ENCODE peak calls at places on chromosomes 12 and 14, in five cellular contexts. G is neuronal stem cell, O is H9, T is H1, J is mesenchymal stem cell. U is an unnamed sample.

GRCh38 chr12:13093850-13094225 is 9.6 kb downstream of the GSG1 start:
- DNase-seq in G (no peak), O (no peak), T (no peak), J (no peak), U (no peak)

GRCh38 chr12:15253990-15254389 is 32.8 kb upstream of the RERG start:
- DNase-seq in G (peak), O (no peak), T (no peak), J (no peak), U (peak)

GRCh38 chr12:65630555-65630954 is 193.7 kb upstream of the HMGA2 start:
- DNase-seq in G (no peak), O (no peak), T (no peak), J (no peak), U (no peak)

GRCh38 chr12:129854591-129854990 is 49.2 kb downstream of the TMEM132D start:
- DNase-seq in G (no peak), O (no peak), T (no peak), J (no peak), U (no peak)

GRCh38 chr14:29663281-29663801 is 264.3 kb downstream of the PRKD1 start:
- DNase-seq in G (no peak), O (peak), T (no peak), J (no peak), U (no peak)

GRCh38 chr14:105086833-105087307 is 21.6 kb upstream of the GPR132 start:
- DNase-seq in G (peak), O (peak), T (peak), J (peak), U (peak)

GRCh38 chr14:30896435-30896834 is 22.1 kb downstream of the COCH start:
- DNase-seq in G (no peak), O (no peak), T (no peak), J (no peak), U (no peak)

GRCh38 chr12:33012226-33012625 is 115.6 kb upstream of the PKP2 start:
- DNase-seq in G (no peak), O (no peak), T (no peak), J (no peak), U (peak)

GRCh38 chr14:86999076-86999475 is 993.9 kb downstream of the GALC start:
- DNase-seq in G (no peak), O (no peak), T (no peak), J (no peak), U (no peak)

GRCh38 chr12:68613209-68613904 is 2.7 kb downstream of the RAP1B start:
- DNase-seq in G (no peak), O (no peak), T (no peak), J (no peak), U (no peak)

GRCh38 chr14:59698793-59699192 is 122.2 kb upstream of the CCDC175 start:
- DNase-seq in G (no peak), O (no peak), T (no peak), J (no peak), U (peak)

GRCh38 chr12:57730336-57731067 is 8.0 kb downstream of the AGAP2 start:
- DNase-seq in G (no peak), O (no peak), T (no peak), J (no peak), U (no peak)

GRCh38 chr12:130374083-130374482 is 36.4 kb downstream of the PIWIL1 start:
- DNase-seq in G (no peak), O (no peak), T (no peak), J (no peak), U (no peak)

GRCh38 chr12:48542300-48542928 is 17.0 kb downstream of the OR8S1 start:
- DNase-seq in G (peak), O (peak), T (peak), J (peak), U (no peak)

GRCh38 chr12:64404470-64405446 is 566 bp downstream of the XPOT start:
- DNase-seq in G (no peak), O (peak), T (peak), J (peak), U (peak)

GRCh38 chr14:74531467-74531866 is 37.9 kb downstream of the ISCA2 start:
- DNase-seq in G (no peak), O (peak), T (peak), J (peak), U (no peak)

GRCh38 chr14:44912041-44912869 is 49.5 kb downstream of the KLHL28 start:
- DNase-seq in G (no peak), O (no peak), T (no peak), J (no peak), U (no peak)

GRCh38 chr12:96425973-96426372 is 25.7 kb upstream of the CDK17 start:
- DNase-seq in G (no peak), O (no peak), T (no peak), J (peak), U (no peak)

GRCh38 chr12:65822732-65823480 is 1.4 kb upstream of the HMGA2 start:
- DNase-seq in G (peak), O (peak), T (peak), J (peak), U (peak)

GRCh38 chr12:12716151-12716844 is 870 bp upstream of the CDKN1B start:
- DNase-seq in G (no peak), O (no peak), T (no peak), J (peak), U (no peak)

GRCh38 chr14:101719708-101720107 is 41.8 kb upstream of the PPP2R5C start:
- DNase-seq in G (no peak), O (peak), T (no peak), J (no peak), U (no peak)

GRCh38 chr14:76957224-76957881 is 71.2 kb downstream of the IRF2BPL start:
- DNase-seq in G (no peak), O (no peak), T (no peak), J (peak), U (no peak)

GRCh38 chr12:82182601-82183000 is 175.6 kb downstream of the CCDC59 start:
- DNase-seq in G (no peak), O (no peak), T (no peak), J (no peak), U (no peak)

GRCh38 chr12:8991371-8992085 is 2.2 kb downstream of the KLRG1 start:
- DNase-seq in G (no peak), O (no peak), T (no peak), J (no peak), U (peak)

GRCh38 chr12:128077211-128077916 is 189.6 kb upstream of the TMEM132C start:
- DNase-seq in G (no peak), O (no peak), T (no peak), J (no peak), U (no peak)

DNA sequence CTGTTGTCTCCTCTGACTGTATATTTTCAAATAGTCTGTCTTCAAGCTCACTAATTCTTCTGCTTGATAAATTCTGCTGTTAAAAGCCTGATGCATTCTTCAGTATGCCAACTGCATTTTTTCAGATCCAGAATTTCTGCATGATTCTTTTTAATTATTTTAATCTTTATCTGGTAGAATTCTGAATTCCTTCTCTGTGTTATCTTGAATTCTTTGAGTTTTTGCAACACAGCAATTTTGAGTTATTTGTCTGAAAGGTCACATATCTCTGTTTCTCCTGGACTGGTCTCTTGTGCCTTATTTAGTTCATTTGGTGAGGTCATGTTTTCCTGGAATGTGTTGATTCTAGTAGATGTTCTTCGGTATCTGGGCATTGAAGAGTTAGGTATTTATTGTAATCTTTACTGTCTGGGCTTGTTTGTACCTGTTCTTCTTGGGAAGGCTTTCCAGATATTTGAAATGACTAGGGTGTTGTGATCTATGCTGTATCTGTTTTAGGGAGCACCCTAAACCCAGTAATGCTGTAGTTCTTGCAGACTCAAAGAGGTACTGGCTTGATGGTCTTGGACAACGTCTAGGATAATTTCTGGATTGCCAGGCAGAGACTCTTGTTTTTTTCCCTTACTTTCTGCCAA is 193.8 kb upstream of the NPAS3 start:
- DNase-seq in G (no peak), O (no peak), T (no peak), J (no peak), U (peak)
- H3K4ac ChIP-seq in G (no peak), O (no peak), T (no peak), J (no peak), U (no peak)

DNA sequence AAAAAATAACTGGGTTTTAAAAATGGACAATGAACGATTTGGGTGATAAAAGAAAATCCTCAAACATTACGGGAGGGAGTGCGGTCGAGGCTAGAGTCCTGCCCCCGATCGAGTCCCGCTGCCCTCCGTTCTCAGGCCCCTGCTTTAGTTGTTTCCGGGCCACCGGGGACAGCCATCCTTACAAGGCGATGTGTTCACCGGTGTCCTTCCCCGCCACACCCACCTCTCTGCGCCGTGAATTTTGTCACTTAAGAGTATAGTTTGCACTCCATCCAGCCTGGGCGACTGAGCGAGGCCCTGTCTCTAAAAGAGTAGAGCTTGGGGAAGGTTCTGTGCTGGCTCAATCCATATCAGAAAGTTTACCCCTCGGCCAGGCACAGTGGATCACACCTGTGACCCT is 2.9 kb downstream of the ULK1 start:
- DNase-seq in G (no peak), O (no peak), T (no peak), J (no peak), U (no peak)
- H2BK12ac ChIP-seq in G (no peak), O (no peak), T (no peak), J (no peak), U (no peak)

GRCh38 chr14:103961928-103962578 is 19.7 kb upstream of the RD3L start:
- DNase-seq in G (no peak), O (no peak), T (no peak), J (no peak), U (no peak)
- H3K27ac ChIP-seq in G (no peak), O (no peak), T (no peak), J (no peak), U (no peak)

GRCh38 chr12:58966939-58967338 is 46.6 kb upstream of the LRIG3 start:
- DNase-seq in G (no peak), O (no peak), T (no peak), J (no peak), U (no peak)
- H3K4ac ChIP-seq in G (no peak), O (no peak), T (no peak), J (no peak), U (no peak)

DNA sequence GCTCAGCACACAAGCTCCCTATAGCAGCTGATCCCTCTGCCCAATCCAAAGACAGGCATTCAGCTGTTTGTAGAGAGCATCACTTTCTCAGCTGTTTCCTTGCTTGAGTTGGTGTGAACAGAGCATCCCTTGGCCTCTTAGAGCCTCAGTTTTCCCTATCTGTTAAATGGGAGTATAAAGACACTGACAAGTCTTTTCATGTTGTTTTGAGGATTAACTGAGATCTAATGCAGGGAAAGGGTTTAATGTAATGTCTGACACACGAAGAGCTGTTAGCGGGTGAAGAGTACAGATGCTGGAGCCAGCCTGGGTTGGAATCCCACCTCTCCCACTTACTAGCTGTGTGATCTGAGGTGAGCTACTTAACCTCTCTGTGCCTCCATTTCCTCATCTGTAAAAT is 149.5 kb downstream of the PHETA1 start:
- DNase-seq in G (no peak), O (no peak), T (no peak), J (no peak), U (no peak)
- H2BK12ac ChIP-seq in G (no peak), O (no peak), T (no peak), J (no peak), U (no peak)

GRCh38 chr14:55977346-55977745 is 140.9 kb upstream of the PELI2 start:
- DNase-seq in G (no peak), O (no peak), T (no peak), J (no peak), U (no peak)

GRCh38 chr14:55976219-55976618 is 142.0 kb upstream of the PELI2 start:
- DNase-seq in G (no peak), O (no peak), T (no peak), J (no peak), U (no peak)

GRCh38 chr14:55975281-55975905 is 142.8 kb upstream of the PELI2 start:
- DNase-seq in G (no peak), O (no peak), T (no peak), J (no peak), U (no peak)

GRCh38 chr14:55979096-55979495 is 139.1 kb upstream of the PELI2 start:
- DNase-seq in G (no peak), O (no peak), T (no peak), J (no peak), U (no peak)

DNA sequence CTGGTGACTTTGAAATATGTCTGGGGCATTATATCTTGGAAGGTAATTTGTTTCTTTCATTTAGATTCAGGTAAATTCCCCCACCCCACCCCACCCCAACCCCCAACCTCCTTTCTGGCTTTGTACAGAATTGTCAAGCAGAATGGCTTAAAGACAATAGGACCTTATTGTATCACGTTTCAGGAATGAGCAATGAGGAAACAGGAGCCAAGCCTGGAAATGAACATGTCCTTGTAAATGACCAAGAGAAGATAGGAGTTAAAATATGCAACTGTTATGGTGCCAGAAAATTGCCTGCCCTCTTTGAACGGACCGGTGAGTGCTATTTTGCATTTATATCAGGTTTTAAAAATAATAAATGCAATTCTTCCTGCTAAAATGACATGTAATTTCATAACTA is 141.6 kb upstream of the PELI2 start:
- DNase-seq in G (no peak), O (no peak), T (no peak), J (no peak), U (no peak)
- H3K27ac ChIP-seq in G (no peak), O (no peak), T (no peak), J (no peak), U (no peak)

GRCh38 chr14:81681466-81681865 is 147.8 kb upstream of the SEL1L start:
- DNase-seq in G (no peak), O (no peak), T (no peak), J (no peak), U (no peak)
- H3K4ac ChIP-seq in G (no peak), O (no peak), T (no peak), J (no peak), U (no peak)

GRCh38 chr14:93628048-93628447 is 160.2 kb downstream of the PRIMA1 start:
- DNase-seq in G (no peak), O (no peak), T (no peak), J (no peak), U (no peak)

GRCh38 chr14:93629636-93630035 is 158.6 kb downstream of the PRIMA1 start:
- DNase-seq in G (no peak), O (no peak), T (no peak), J (no peak), U (peak)
- H2BK12ac ChIP-seq in G (no peak), O (no peak), T (no peak), J (no peak), U (no peak)